ENCODE peak calls at places on chromosomes 5 and 9, in five cellular contexts. O, S, E, J and F are unnamed samples.

GRCh38 chr5:1161108-1161831 is 40.1 kb upstream of the SLC6A19 start:
- DNase-seq in E (no peak), S (no peak), O (no peak), J (no peak), F (no peak)

GRCh38 chr5:107532182-107532878 is 138.4 kb downstream of the EFNA5 start:
- DNase-seq in O (no peak), J (no peak), S (no peak), E (no peak), F (no peak)

GRCh38 chr9:95641591-95641990 is 124.8 kb upstream of the PTCH1 start:
- DNase-seq in S (no peak), O (no peak), E (no peak), J (no peak), F (no peak)

GRCh38 chr5:108432024-108432423 is 50.1 kb upstream of the FBXL17 start:
- DNase-seq in J (peak), O (no peak), E (peak), S (no peak), F (no peak)

GRCh38 chr9:109158656-109159055 is 8.4 kb downstream of the FRRS1L start:
- DNase-seq in O (no peak), E (no peak), J (peak), S (no peak), F (no peak)

GRCh38 chr9:69945671-69946141 is 97.9 kb upstream of the MAMDC2 start:
- DNase-seq in O (no peak), S (no peak), E (peak), J (peak), F (no peak)

GRCh38 chr9:72390896-72391295 is 25.9 kb upstream of the ZFAND5 start:
- DNase-seq in O (no peak), E (no peak), J (no peak), S (no peak), F (no peak)

GRCh38 chr9:76153372-76153771 is 240.9 kb downstream of the RFK start:
- DNase-seq in E (no peak), O (no peak), J (no peak), S (no peak), F (no peak)

GRCh38 chr5:77318060-77318459 is 107.6 kb downstream of the PDE8B start:
- DNase-seq in J (no peak), O (no peak), E (no peak), S (no peak), F (no peak)